ENCODE peak calls at places on chromosomes 4 and X, in four cellular contexts. M is NB4, N is A549, K is K562. Z is an unnamed sample.

GRCh38 chr4:129821963-129822362 is 726.0 kb downstream of the C4orf33 start:
- DNase-seq in M (no peak), N (no peak), K (no peak), Z (no peak)

GRCh38 chr4:137421796-137422195 is 110.5 kb downstream of the PCDH18 start:
- DNase-seq in M (peak), N (no peak), K (no peak), Z (no peak)

GRCh38 chr4:118410143-118410542 is 57.3 kb upstream of the PRSS12 start:
- DNase-seq in K (no peak), M (no peak), N (no peak), Z (no peak)

GRCh38 chrX:131752493-131753198 is 208.8 kb downstream of the OR13H1 start:
- DNase-seq in K (no peak), M (no peak), N (no peak), Z (peak)

GRCh38 chr4:184282895-184283654 is 65.4 kb upstream of the ENPP6 start:
- DNase-seq in K (no peak), N (no peak), M (no peak), Z (peak)

GRCh38 chr4:31071807-31072486 is 351.8 kb downstream of the PCDH7 start:
- DNase-seq in M (no peak), N (no peak), K (no peak), Z (no peak)

GRCh38 chr4:168480991-168481588 is 798 bp upstream of the DDX60L start:
- DNase-seq in K (peak), N (peak), M (peak), Z (peak)

GRCh38 chr4:59553739-59554126 is 1646.4 kb upstream of the ADGRL3 start:
- DNase-seq in M (no peak), N (peak), K (no peak), Z (no peak)

GRCh38 chrX:141815904-141816303 is 22.2 kb upstream of the MAGEC3 start:
- DNase-seq in K (no peak), N (no peak), M (no peak), Z (no peak)

GRCh38 chr4:95529941-95530340 is 18.8 kb downstream of the UNC5C start:
- DNase-seq in M (no peak), K (no peak), N (no peak), Z (no peak)

GRCh38 chrX:150007356-150007755 is 69.1 kb upstream of the EOLA2 start:
- DNase-seq in K (no peak), N (no peak), M (no peak), Z (no peak)

GRCh38 chrX:72052415-72053090 is 79.2 kb downstream of the RTL5 start:
- DNase-seq in K (no peak), M (no peak), N (no peak), Z (no peak)

GRCh38 chr4:159505275-159505975 is 402.5 kb downstream of the RAPGEF2 start:
- DNase-seq in K (no peak), M (no peak), N (no peak), Z (no peak)

GRCh38 chr4:110902500-110902899 is 279.6 kb upstream of the PITX2 start:
- DNase-seq in M (no peak), K (no peak), N (no peak), Z (no peak)

GRCh38 chr4:57490520-57490919 is 380.3 kb upstream of the IGFBP7 start:
- DNase-seq in K (no peak), N (peak), M (no peak), Z (no peak)

GRCh38 chr4:58247792-58248191 is 1137.6 kb upstream of the IGFBP7 start:
- DNase-seq in M (peak), N (no peak), K (no peak), Z (no peak)

GRCh38 chr4:69689530-69690111 is 36.6 kb upstream of the UGT2A1 start:
- DNase-seq in N (no peak), M (peak), K (peak), Z (no peak)

GRCh38 chrX:154534526-154535322 is 11.9 kb downstream of the G6PD start:
- DNase-seq in K (peak), M (peak), N (peak), Z (peak)

GRCh38 chrX:153875391-153876111 is 10.4 kb downstream of the L1CAM start:
- DNase-seq in M (peak), K (peak), N (peak), Z (no peak)

GRCh38 chrX:100649550-100650356 is 5.8 kb downstream of the SRPX2 start:
- DNase-seq in N (no peak), M (peak), K (no peak), Z (no peak)

GRCh38 chr4:38948551-38948950 is 80.9 kb downstream of the FAM114A1 start:
- DNase-seq in M (peak), N (no peak), K (no peak), Z (no peak)

GRCh38 chrX:51851507-51852085 is 41.8 kb upstream of the MAGED1 start:
- DNase-seq in N (no peak), K (peak), M (no peak), Z (no peak)

GRCh38 chrX:2469196-2469685 is 31.5 kb downstream of the DHRSX start:
- DNase-seq in M (no peak), N (no peak), K (no peak), Z (no peak)

GRCh38 chrX:132093239-132093860 is 34.5 kb downstream of the FRMD7 start:
- DNase-seq in K (no peak), M (no peak), N (no peak), Z (no peak)

GRCh38 chrX:1535241-1536041 is 1.5 kb downstream of the P2RY8 start:
- DNase-seq in N (no peak), K (no peak), M (peak), Z (peak)

GRCh38 chr4:75891611-75892010 is 10.6 kb downstream of the PPEF2 start:
- DNase-seq in M (no peak), N (no peak), K (no peak), Z (no peak)

GRCh38 chr4:75898533-75898932 is 3.7 kb downstream of the PPEF2 start:
- DNase-seq in M (no peak), N (no peak), K (no peak), Z (no peak)

GRCh38 chr4:75892508-75892907 is 9.7 kb downstream of the PPEF2 start:
- DNase-seq in K (peak), N (peak), M (no peak), Z (no peak)

GRCh38 chr4:75895744-75896314 is 6.4 kb downstream of the PPEF2 start:
- DNase-seq in M (peak), K (peak), N (peak), Z (no peak)
- TF ChIP-seq MYC in M (no peak), K (no peak), N (no peak), Z (no peak)

GRCh38 chr4:20679946-20680345 is 20.3 kb upstream of the PACRGL start:
- DNase-seq in M (no peak), K (no peak), N (no peak), Z (no peak)
- TF ChIP-seq MYC in M (no peak), K (no peak), N (no peak), Z (no peak)

GRCh38 chr4:24179201-24179840 is 289.5 kb upstream of the PPARGC1A start:
- DNase-seq in M (no peak), N (no peak), K (no peak), Z (no peak)
- TF ChIP-seq MYC in M (no peak), N (no peak), K (no peak), Z (no peak)

DNA sequence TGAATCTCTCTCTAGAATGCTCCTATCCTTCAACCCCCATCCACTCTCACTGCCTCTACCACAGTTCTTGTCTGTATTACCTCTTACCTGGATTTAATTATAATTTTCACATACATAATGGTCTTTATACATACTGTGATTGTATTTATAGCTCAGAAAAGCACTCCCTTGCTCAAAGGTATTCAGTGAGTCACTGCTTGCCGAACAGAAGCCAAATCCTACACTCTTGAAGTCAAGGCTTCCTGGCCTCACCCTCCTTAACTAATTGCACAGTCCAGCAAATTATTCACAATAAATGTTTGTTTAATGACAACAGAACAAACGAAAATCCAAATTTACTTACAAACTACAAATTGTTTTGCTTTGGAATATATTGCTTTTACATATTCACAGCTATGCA is 159.5 kb downstream of the KLHL13 start:
- DNase-seq in N (no peak), M (no peak), K (no peak), Z (no peak)
- TF ChIP-seq MYC in N (no peak), M (no peak), K (no peak), Z (no peak)

DNA sequence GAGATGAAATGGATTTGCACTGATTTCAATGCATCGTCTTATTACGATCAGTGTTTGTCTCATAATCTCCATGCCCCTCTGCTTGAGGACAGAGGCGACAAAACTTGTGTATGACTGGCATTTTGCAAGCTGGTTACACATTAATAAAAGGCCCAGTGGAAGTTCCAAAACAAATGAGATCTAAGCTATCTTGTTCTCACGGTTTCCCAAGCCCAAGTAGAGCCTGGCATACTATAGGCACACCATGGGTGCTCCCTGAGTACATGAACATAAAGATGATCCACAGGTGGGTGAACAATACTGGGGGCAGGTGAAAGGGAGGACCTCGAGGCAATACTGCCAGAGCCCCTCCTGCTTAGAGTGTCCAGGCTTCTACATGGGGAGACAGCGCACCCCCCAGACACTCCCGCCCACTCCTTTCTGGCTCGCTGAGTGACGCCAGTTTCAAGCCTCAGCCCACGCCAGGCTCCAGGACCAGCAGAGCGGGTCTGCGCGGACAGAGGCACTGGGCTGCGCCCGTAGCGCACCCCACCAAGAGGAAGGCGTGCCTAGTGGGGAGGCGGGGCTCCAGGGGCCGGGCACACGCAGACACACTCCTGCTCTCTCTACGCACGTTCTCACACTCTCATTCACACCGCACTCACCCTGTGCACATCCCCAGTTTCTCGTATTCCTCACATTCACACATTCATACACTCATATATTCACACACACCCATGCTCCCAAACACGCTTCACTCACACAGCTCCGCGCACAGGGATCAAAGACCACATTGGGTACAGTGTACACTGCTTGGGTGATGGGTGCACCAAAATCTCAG is 8.9 kb upstream of the GSX2 start:
- DNase-seq in M (no peak), K (no peak), N (peak), Z (no peak)
- TF ChIP-seq MYC in M (no peak), K (no peak), N (no peak), Z (no peak)

GRCh38 chrX:39850209-39850608 is 247.5 kb downstream of the BCOR start:
- DNase-seq in M (no peak), N (no peak), K (no peak), Z (no peak)

GRCh38 chrX:39848243-39848642 is 249.5 kb downstream of the BCOR start:
- DNase-seq in M (no peak), N (no peak), K (peak), Z (no peak)

GRCh38 chrX:39852496-39852895 is 245.3 kb downstream of the BCOR start:
- DNase-seq in N (no peak), M (no peak), K (no peak), Z (no peak)

GRCh38 chrX:39848900-39849299 is 248.9 kb downstream of the BCOR start:
- DNase-seq in K (no peak), M (no peak), N (no peak), Z (no peak)

DNA sequence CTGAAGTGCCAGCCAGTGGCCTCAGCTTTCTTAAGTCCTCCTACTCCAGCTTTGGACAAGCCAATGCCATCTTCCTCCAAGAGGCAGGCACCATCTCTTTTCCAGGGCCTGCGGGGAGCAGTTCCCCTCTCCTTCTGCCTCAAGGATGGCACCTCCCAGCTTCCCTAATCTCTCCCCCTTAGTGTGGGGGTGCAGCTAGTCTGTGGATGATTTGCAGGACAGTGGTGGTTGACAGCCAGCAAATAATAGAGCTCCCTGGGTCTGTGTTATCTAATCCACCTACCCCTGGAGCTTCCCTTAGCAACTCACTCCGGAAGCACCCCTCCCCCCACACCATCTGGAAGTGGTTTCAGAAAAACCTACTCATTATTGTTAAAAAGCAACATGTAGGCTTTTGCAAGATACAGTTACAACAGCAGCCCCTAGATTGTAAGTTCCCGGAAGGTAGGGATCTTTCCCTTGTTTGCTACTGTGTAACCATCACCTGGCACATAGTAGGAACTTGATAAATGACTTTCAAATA is 247.1 kb downstream of the BCOR start:
- DNase-seq in N (no peak), M (peak), K (peak), Z (no peak)
- TF ChIP-seq MYC in N (no peak), M (peak), K (no peak), Z (no peak)

DNA sequence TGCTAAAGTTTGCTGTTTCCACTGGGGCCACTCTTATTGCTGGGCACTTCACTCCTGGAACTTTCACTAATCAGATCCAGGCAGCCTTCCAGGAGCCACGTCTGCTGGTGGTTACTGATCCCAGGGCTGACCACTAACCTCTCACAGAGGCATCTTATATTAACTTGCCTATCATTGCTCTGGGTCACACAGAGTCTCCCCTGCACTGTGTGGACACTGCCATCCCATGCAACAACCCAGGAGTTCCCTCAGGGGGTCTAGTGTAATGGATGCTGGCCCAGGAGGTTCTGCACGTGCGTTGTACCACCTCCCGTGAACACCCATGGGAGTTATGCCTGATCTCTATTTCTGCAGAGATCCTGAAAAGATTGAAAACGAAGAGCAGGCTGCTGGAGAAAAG is 41.8 kb upstream of the IQSEC2 start:
- DNase-seq in N (no peak), K (no peak), M (no peak), Z (no peak)
- TF ChIP-seq MYC in N (no peak), K (no peak), M (no peak), Z (no peak)

GRCh38 chr4:41620594-41621256 is 82.8 kb downstream of the LIMCH1 start:
- DNase-seq in M (no peak), N (no peak), K (no peak), Z (no peak)

GRCh38 chr4:41628916-41629315 is 91.0 kb downstream of the LIMCH1 start:
- DNase-seq in N (no peak), M (no peak), K (no peak), Z (no peak)

GRCh38 chr4:41622816-41623215 is 84.9 kb downstream of the LIMCH1 start:
- DNase-seq in N (no peak), K (no peak), M (no peak), Z (no peak)

GRCh38 chr4:41624765-41625164 is 86.8 kb downstream of the LIMCH1 start:
- DNase-seq in M (no peak), K (no peak), N (no peak), Z (no peak)

GRCh38 chr4:41625531-41625930 is 87.6 kb downstream of the LIMCH1 start:
- DNase-seq in K (no peak), M (no peak), N (no peak), Z (no peak)
- TF ChIP-seq MYC in K (no peak), M (no peak), N (no peak), Z (no peak)